ENCODE peak calls at places on chromosomes 6 and 20, in six cellular contexts. S is EL, U is IMR-90, L is Caki2, P is endothelial cell, T is hippocampal formation. N is an unnamed sample.
A peak's percentile ranks its signal among the peaks of the same experiment; 100 is the strongest.

GRCh38 chr6:11971154-11971553 is 41.0 kb upstream of the HIVEP1 start:
- DNase-seq in S (peak; percentile 89), U (peak; percentile 94), L (no peak), P (no peak), T (no peak), N (peak; percentile 19)

GRCh38 chr6:38184780-38185080 is 365.2 kb downstream of the ZFAND3 start:
- DNase-seq in S (no peak), U (no peak), L (no peak), P (no peak), T (no peak), N (no peak)

GRCh38 chr6:14092301-14092700 is 25.3 kb upstream of the CD83 start:
- DNase-seq in S (no peak), U (no peak), L (no peak), P (no peak), T (no peak), N (no peak)

GRCh38 chr6:34610819-34611477 is 54.8 kb upstream of the SPDEF start:
- DNase-seq in S (peak; percentile 89), U (peak; percentile 95), L (no peak), P (no peak), T (no peak), N (peak; percentile 58)

GRCh38 chr20:5991623-5992441 is 41.4 kb downstream of the MCM8 start:
- DNase-seq in S (peak; percentile 81), U (peak; percentile 61), L (peak; percentile 68), P (no peak), T (no peak), N (no peak)

GRCh38 chr6:142694054-142694453 is 250.9 kb downstream of the HIVEP2 start:
- DNase-seq in S (peak; percentile 60), U (peak; percentile 5), L (no peak), P (no peak), T (no peak), N (no peak)

GRCh38 chr20:40279390-40279789 is 409.6 kb downstream of the MAFB start:
- DNase-seq in S (peak; percentile 58), U (peak; percentile 45), L (peak; percentile 32), P (no peak), T (peak; percentile 9), N (peak; percentile 64)

GRCh38 chr6:14861491-14861943 is 384.4 kb upstream of the JARID2 start:
- DNase-seq in S (no peak), U (no peak), L (no peak), P (no peak), T (no peak), N (no peak)

GRCh38 chr6:134035823-134036296 is 16.6 kb downstream of the SLC2A12 start:
- DNase-seq in S (peak; percentile 36), U (peak; percentile 64), L (peak; percentile 81), P (no peak), T (peak; percentile 45), N (peak; percentile 42)

GRCh38 chr6:154482858-154483257 is 27.6 kb downstream of the CNKSR3 start:
- DNase-seq in S (no peak), U (peak; percentile 21), L (no peak), P (peak; percentile 43), T (no peak), N (no peak)

GRCh38 chr6:7526755-7527154 is 14.7 kb upstream of the DSP start:
- DNase-seq in S (no peak), U (no peak), L (no peak), P (no peak), T (no peak), N (no peak)

GRCh38 chr6:127690588-127690987 is 113.6 kb downstream of the C6orf58 start:
- DNase-seq in S (no peak), U (no peak), L (no peak), P (no peak), T (no peak), N (no peak)

GRCh38 chr6:17816921-17817611 is 110.3 kb upstream of the NUP153 start:
- DNase-seq in S (peak; percentile 36), U (peak; percentile 75), L (peak; percentile 89), P (no peak), T (no peak), N (no peak)

GRCh38 chr6:30364591-30364990 is 19.6 kb downstream of the RPP21 start:
- DNase-seq in S (no peak), U (no peak), L (no peak), P (no peak), T (no peak), N (no peak)

GRCh38 chr6:55950071-55950814 is 74.9 kb upstream of the BMP5 start:
- DNase-seq in S (no peak), U (no peak), L (no peak), P (no peak), T (no peak), N (no peak)

GRCh38 chr6:27553123-27553904 is 80.4 kb upstream of the ZNF184 start:
- DNase-seq in S (peak; percentile 77), U (peak; percentile 57), L (peak; percentile 84), P (peak; percentile 48), T (no peak), N (peak; percentile 89)

GRCh38 chr6:119119989-119120388 is 41.5 kb upstream of the FAM184A start:
- DNase-seq in S (peak; percentile 40), U (peak; percentile 74), L (no peak), P (no peak), T (no peak), N (peak; percentile 13)

GRCh38 chr6:110881929-110882629 is 7.5 kb downstream of the AMD1 start:
- DNase-seq in S (no peak), U (peak; percentile 44), L (no peak), P (no peak), T (no peak), N (no peak)

GRCh38 chr6:42781546-42781810 is 374 bp upstream of the BICRAL start:
- DNase-seq in S (no peak), U (peak; percentile 30), L (peak; percentile 57), P (no peak), T (no peak), N (no peak)

GRCh38 chr20:8764289-8764962 is 304.5 kb upstream of the PLCB4 start:
- DNase-seq in S (peak; percentile 34), U (no peak), L (no peak), P (no peak), T (no peak), N (peak; percentile 94)

GRCh38 chr6:2963756-2964155 is 7.6 kb downstream of the SERPINB6 start:
- DNase-seq in S (no peak), U (no peak), L (no peak), P (no peak), T (no peak), N (no peak)